ENCODE peak calls at places on chromosomes 2 and 18, in six cellular contexts. Y, C, F, J, R and N are unnamed samples.
A peak's percentile ranks its signal among the peaks of the same experiment; 100 is the strongest.

GRCh38 chr2:188813846-188814245 is 160.3 kb upstream of the COL3A1 start:
- DNase-seq in R (no peak), F (no peak), J (no peak), Y (no peak), C (no peak), N (no peak)

GRCh38 chr2:173934895-173935294 is 30.3 kb downstream of the SP3 start:
- DNase-seq in J (no peak), R (peak; percentile 27), Y (no peak), F (no peak), C (no peak), N (no peak)

GRCh38 chr2:20149703-20150030 is 75.3 kb downstream of the SDC1 start:
- DNase-seq in C (no peak), R (no peak), F (no peak), Y (no peak), J (no peak), N (no peak)

GRCh38 chr18:58124475-58124874 is 80.4 kb downstream of the NEDD4L start:
- DNase-seq in Y (no peak), C (no peak), J (no peak), F (no peak), R (no peak), N (no peak)

GRCh38 chr2:129903586-129904425 is 75.7 kb upstream of the RAB6C start:
- DNase-seq in R (peak; percentile 4), Y (peak; percentile 22), J (no peak), C (no peak), F (no peak), N (no peak)

GRCh38 chr18:79924814-79925655 is 26.4 kb downstream of the SLC66A2 start:
- DNase-seq in J (no peak), C (no peak), Y (no peak), R (no peak), F (peak; percentile 66), N (no peak)

GRCh38 chr2:45813003-45813601 is 161.6 kb downstream of the PRKCE start:
- DNase-seq in J (no peak), F (no peak), R (no peak), C (no peak), Y (no peak), N (peak; percentile 8)

GRCh38 chr2:72326759-72327158 is 179.1 kb upstream of the CYP26B1 start:
- DNase-seq in J (no peak), C (no peak), F (no peak), R (peak; percentile 3), Y (no peak), N (no peak)

GRCh38 chr18:51537487-51537886 is 340.0 kb upstream of the MEX3C start:
- DNase-seq in Y (peak; percentile 40), J (peak; percentile 60), C (no peak), F (peak; percentile 74), R (peak; percentile 1), N (no peak)

GRCh38 chr2:189566046-189566445 is 14.5 kb downstream of the SLC40A1 start:
- DNase-seq in R (no peak), F (no peak), Y (no peak), J (peak; percentile 26), C (no peak), N (no peak)

GRCh38 chr2:44663471-44664073 is 277.9 kb upstream of the SIX3 start:
- DNase-seq in Y (no peak), J (no peak), C (no peak), F (no peak), R (no peak), N (no peak)

GRCh38 chr2:40120957-40121356 is 330.9 kb downstream of the SLC8A1 start:
- DNase-seq in R (no peak), C (no peak), J (no peak), Y (no peak), F (no peak), N (no peak)

GRCh38 chr2:23669413-23670244 is 257.3 kb downstream of the ATAD2B start:
- DNase-seq in J (no peak), F (no peak), Y (no peak), R (no peak), C (no peak), N (no peak)

GRCh38 chr18:26656944-26657536 is 108.7 kb upstream of the KCTD1 start:
- DNase-seq in F (peak; percentile 91), R (no peak), J (peak; percentile 72), C (peak; percentile 15), Y (peak; percentile 48), N (peak; percentile 27)

GRCh38 chr2:122886479-122887130 is 1131.2 kb downstream of the TSN start:
- DNase-seq in J (no peak), Y (peak; percentile 1), R (no peak), C (no peak), F (no peak), N (no peak)

GRCh38 chr18:49572935-49573334 is 11.1 kb downstream of the LIPG start:
- DNase-seq in J (no peak), F (no peak), C (no peak), R (no peak), Y (no peak), N (no peak)

GRCh38 chr2:188475945-188476344 is 184.3 kb downstream of the GULP1 start:
- DNase-seq in Y (peak; percentile 25), C (no peak), R (no peak), F (no peak), J (no peak), N (no peak)

GRCh38 chr18:8450013-8450412 is 159.2 kb upstream of the RAB12 start:
- DNase-seq in F (no peak), R (peak; percentile 48), J (peak; percentile 3), C (no peak), Y (peak; percentile 17), N (peak; percentile 26)

GRCh38 chr2:222835823-222836151 is 25.0 kb upstream of the ACSL3 start:
- DNase-seq in C (no peak), Y (no peak), F (no peak), R (no peak), J (no peak), N (no peak)

GRCh38 chr2:109369671-109370191 is 240.7 kb downstream of the SH3RF3 start:
- DNase-seq in R (no peak), Y (no peak), J (no peak), F (no peak), C (no peak), N (no peak)

GRCh38 chr2:191696001-191696400 is 18.1 kb downstream of the NABP1 start:
- DNase-seq in F (no peak), J (no peak), R (no peak), Y (no peak), C (peak; percentile 8), N (no peak)

GRCh38 chr2:26011990-26012856 is 21.7 kb upstream of the RAB10 start:
- DNase-seq in Y (peak; percentile 100), R (peak; percentile 54), J (peak; percentile 70), F (no peak), C (peak; percentile 76), N (no peak)

GRCh38 chr2:212713681-212714080 is 175.1 kb upstream of the ERBB4 start:
- DNase-seq in F (no peak), C (no peak), R (no peak), Y (no peak), J (no peak), N (no peak)

GRCh38 chr2:238851026-238851425 is 3.1 kb downstream of the TWIST2 start:
- DNase-seq in F (no peak), R (no peak), J (no peak), Y (no peak), C (no peak), N (no peak)

GRCh38 chr18:13290856-13291271 is 72.3 kb downstream of the LDLRAD4 start:
- DNase-seq in R (no peak), C (no peak), J (no peak), F (no peak), Y (no peak), N (no peak)

GRCh38 chr2:190466819-190467444 is 58.8 kb downstream of the MFSD6 start:
- DNase-seq in R (no peak), Y (no peak), F (no peak), J (no peak), C (no peak), N (no peak)

GRCh38 chr18:11387880-11388279 is 221.5 kb upstream of the SLC35G4 start:
- DNase-seq in R (peak; percentile 60), F (no peak), J (peak; percentile 48), C (peak; percentile 61), Y (peak; percentile 73), N (peak; percentile 51)

GRCh38 chr2:216950547-216950946 is 90.7 kb upstream of the TNP1 start:
- DNase-seq in J (no peak), R (no peak), C (no peak), Y (no peak), F (no peak), N (no peak)

GRCh38 chr2:196409376-196409775 is 230.1 kb upstream of the CCDC150 start:
- DNase-seq in Y (no peak), C (no peak), J (no peak), R (no peak), F (no peak), N (no peak)
- TF ChIP-seq POLR2A in Y (no peak), C (no peak), J (no peak), R (no peak), F (no peak), N (no peak)

GRCh38 chr2:85504434-85505261 is 34.3 kb upstream of the MAT2A start:
- DNase-seq in Y (peak; percentile 75), R (peak; percentile 54), J (peak; percentile 74), F (no peak), C (peak; percentile 74), N (peak; percentile 76)
- TF ChIP-seq POLR2A in Y (no peak), R (no peak), J (no peak), F (no peak), C (no peak), N (no peak)

DNA sequence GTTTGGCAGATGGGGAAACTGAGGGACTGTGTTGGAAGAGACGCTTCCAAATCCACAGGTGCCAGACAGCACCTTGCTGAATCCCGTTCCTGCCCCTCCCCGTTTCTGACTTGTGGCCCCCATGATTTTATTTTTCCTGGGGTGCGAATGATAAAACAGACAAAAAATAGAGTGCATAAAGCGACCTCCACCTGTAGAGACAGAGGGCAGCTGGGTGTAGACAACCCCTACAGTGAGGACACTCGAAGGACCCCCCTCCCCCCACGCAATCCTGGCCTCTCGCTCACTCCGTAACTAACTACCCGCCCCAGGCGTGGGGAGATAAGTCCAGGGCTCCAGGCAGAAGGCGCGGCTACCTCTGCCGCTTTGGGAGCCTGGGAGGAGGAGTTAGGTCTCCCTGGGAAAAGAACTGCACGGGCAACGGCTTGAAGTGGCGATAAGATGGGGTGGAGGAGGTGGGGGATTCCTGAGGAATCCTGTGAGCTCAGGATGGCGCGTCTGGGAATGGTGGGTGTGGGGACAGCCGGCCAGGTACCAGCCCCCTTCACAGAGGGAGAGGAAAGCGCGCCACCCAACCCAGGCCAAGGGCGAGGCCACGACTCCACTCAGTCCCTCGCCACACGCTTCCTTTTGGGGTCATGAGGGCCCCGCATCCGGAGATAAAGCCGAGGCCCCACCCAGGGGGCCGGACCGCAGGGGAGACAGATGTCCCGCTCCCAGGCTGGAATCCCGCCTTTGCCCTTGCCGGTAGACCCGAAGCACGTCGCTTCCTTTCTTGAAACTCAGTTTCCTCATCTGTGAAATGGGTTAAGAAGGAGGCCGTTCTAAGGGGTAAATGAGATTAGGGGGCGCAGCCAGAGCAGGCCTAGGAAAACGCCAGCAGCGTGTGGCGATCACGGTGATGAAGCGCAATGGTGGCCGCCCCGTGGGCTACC is 1.9 kb upstream of the CTDSP1 start:
- DNase-seq in Y (peak; percentile 87), R (peak; percentile 93), F (peak; percentile 91), J (peak; percentile 93), C (peak; percentile 88), N (peak; percentile 76)
- TF ChIP-seq POLR2A in Y (peak; percentile 36), R (peak; percentile 82), F (no peak), J (peak; percentile 37), C (peak; percentile 92), N (no peak)

DNA sequence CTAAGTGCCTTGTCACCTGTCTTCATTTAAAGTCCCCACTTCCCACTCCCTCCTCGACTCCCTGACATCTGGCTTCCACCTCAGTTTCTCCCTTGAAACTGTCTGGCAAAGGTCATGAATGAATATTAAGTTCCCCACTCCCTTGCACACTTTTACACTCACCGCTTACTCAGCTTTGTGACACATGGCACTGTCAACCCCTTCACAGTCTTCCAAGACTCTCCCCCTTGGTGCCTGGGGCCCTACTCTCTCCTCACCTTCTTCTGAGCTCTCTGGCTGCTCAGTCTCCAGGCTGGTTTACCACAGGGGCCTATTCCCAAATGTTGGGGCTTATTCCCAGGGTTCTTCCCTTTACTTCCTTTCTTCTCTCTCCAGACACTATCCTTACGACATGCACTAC is 17.9 kb upstream of the PTPN4 start:
- DNase-seq in F (no peak), R (no peak), Y (no peak), C (no peak), J (no peak), N (no peak)
- TF ChIP-seq POLR2A in F (no peak), R (no peak), Y (no peak), C (no peak), J (no peak), N (no peak)